ENCODE peak calls at places on chromosome 15, in eight cellular contexts. U is dorsolateral prefrontal cortex; F is stimulated activated CD8-positive, alpha-beta memory T cell treated with anti-CD3 and anti-CD28 coated beads, Interleukin-12 subunit alpha, Interleukin-12 subunit beta, amount 100 ng/mL, for 4 hours; S is left cardiac atrium; X is H7; T is glutamatergic neuron; L is esophagus muscularis mucosa; W is mesenchymal stem cell. C is an unnamed sample.

GRCh38 chr15:31516874-31517273 is 190.2 kb downstream of the KLF13 start:
- DNase-seq in W (no peak), F (no peak), X (no peak), L (no peak), T (no peak), U (no peak), S (no peak), C (no peak)

GRCh38 chr15:101531170-101531569 is 41.7 kb upstream of the PCSK6 start:
- DNase-seq in L (peak), F (no peak), U (no peak), W (no peak), T (no peak), S (no peak), X (peak), C (no peak)

GRCh38 chr15:85174521-85174920 is 192.9 kb downstream of the PDE8A start:
- DNase-seq in X (no peak), T (no peak), L (no peak), S (no peak), W (no peak), F (no peak), U (no peak), C (no peak)

GRCh38 chr15:75732809-75733451 is 20.3 kb upstream of the CSPG4 start:
- DNase-seq in X (peak), U (peak), T (peak), F (no peak), L (no peak), W (peak), S (peak), C (peak)

GRCh38 chr15:88018865-88019626 is 237.5 kb downstream of the NTRK3 start:
- DNase-seq in F (no peak), W (peak), T (peak), X (no peak), U (no peak), S (no peak), L (no peak), C (no peak)

GRCh38 chr15:81548350-81549116 is 174.5 kb upstream of the TMC3 start:
- DNase-seq in S (no peak), T (no peak), X (no peak), U (no peak), L (no peak), F (no peak), W (no peak), C (no peak)

GRCh38 chr15:37253877-37254276 is 153.5 kb upstream of the MEIS2 start:
- DNase-seq in S (no peak), F (no peak), U (no peak), T (no peak), L (no peak), X (no peak), W (peak), C (no peak)

GRCh38 chr15:63978511-63979226 is 67.6 kb downstream of the DAPK2 start:
- DNase-seq in W (no peak), T (no peak), X (no peak), F (no peak), S (peak), U (no peak), L (no peak), C (peak)

GRCh38 chr15:51577907-51578306 is 44.7 kb downstream of the DMXL2 start:
- DNase-seq in U (no peak), T (no peak), L (no peak), W (no peak), F (no peak), S (no peak), X (no peak), C (no peak)

GRCh38 chr15:85515212-85515611 is 134.8 kb downstream of the AKAP13 start:
- DNase-seq in L (no peak), X (no peak), F (no peak), T (no peak), S (no peak), U (no peak), W (no peak), C (no peak)

GRCh38 chr15:100905855-100906254 is 13.3 kb upstream of the LRRK1 start:
- DNase-seq in T (no peak), W (no peak), F (no peak), U (no peak), X (peak), S (no peak), L (no peak), C (no peak)

GRCh38 chr15:55319537-55320325 is 709 bp downstream of the PIGB start:
- DNase-seq in X (no peak), U (no peak), W (peak), F (no peak), S (no peak), T (no peak), L (no peak), C (no peak)

GRCh38 chr15:79455361-79455760 is 23.2 kb downstream of the MINAR1 start:
- DNase-seq in X (no peak), W (no peak), F (no peak), S (no peak), T (no peak), U (no peak), L (peak), C (no peak)

GRCh38 chr15:98703291-98703690 is 55.0 kb downstream of the IGF1R start:
- DNase-seq in X (no peak), S (no peak), L (no peak), F (no peak), U (no peak), T (no peak), W (no peak), C (no peak)

GRCh38 chr15:57896114-57896513 is 169.4 kb downstream of the ALDH1A2 start:
- DNase-seq in W (no peak), X (no peak), F (no peak), U (no peak), S (no peak), T (no peak), L (peak), C (no peak)

GRCh38 chr15:59741274-59741906 is 52.3 kb upstream of the BNIP2 start:
- DNase-seq in F (no peak), L (no peak), U (no peak), X (peak), W (peak), T (peak), S (no peak), C (peak)

GRCh38 chr15:75140080-75140879 is 61.4 kb upstream of the C15orf39 start:
- DNase-seq in X (no peak), U (no peak), L (no peak), F (no peak), T (no peak), W (no peak), S (no peak), C (no peak)

GRCh38 chr15:85793641-85794597 is 806 bp downstream of the KLHL25 start:
- DNase-seq in W (peak), T (peak), F (peak), S (peak), U (no peak), L (no peak), X (peak), C (peak)

GRCh38 chr15:90291679-90292356 is 26.3 kb downstream of the NGRN start:
- DNase-seq in X (peak), S (no peak), W (no peak), U (no peak), T (no peak), F (no peak), L (no peak), C (no peak)

GRCh38 chr15:94236638-94237037 is 5.3 kb downstream of the MCTP2 start:
- DNase-seq in F (no peak), W (peak), S (no peak), T (no peak), L (no peak), X (no peak), U (no peak), C (no peak)

GRCh38 chr15:35958021-35958420 is 412.1 kb upstream of the DPH6 start:
- DNase-seq in X (no peak), U (no peak), S (no peak), W (no peak), T (no peak), L (no peak), F (no peak), C (no peak)

GRCh38 chr15:66565731-66566130 is at the start of gene LCTL:
- DNase-seq in S (no peak), F (no peak), X (peak), W (peak), U (peak), L (no peak), T (no peak), C (no peak)

GRCh38 chr15:72492733-72493132 is 18.6 kb downstream of the ARIH1 start:
- DNase-seq in L (no peak), F (no peak), T (no peak), S (no peak), U (no peak), X (no peak), W (no peak), C (no peak)

GRCh38 chr15:95247068-95247984 is 1016.0 kb downstream of the MCTP2 start:
- DNase-seq in F (no peak), X (no peak), W (peak), U (no peak), S (no peak), L (no peak), T (no peak), C (no peak)

GRCh38 chr15:95025924-95026728 is 794.8 kb downstream of the MCTP2 start:
- DNase-seq in T (peak), X (peak), W (peak), F (no peak), L (no peak), S (peak), U (no peak), C (no peak)

GRCh38 chr15:66222273-66223198 is 31.0 kb downstream of the MEGF11 start:
- DNase-seq in T (no peak), U (no peak), W (no peak), F (no peak), L (no peak), S (no peak), X (no peak), C (no peak)

GRCh38 chr15:40949756-40950207 is 3.5 kb upstream of the CHAC1 start:
- DNase-seq in X (peak), S (no peak), U (no peak), T (no peak), F (no peak), W (no peak), L (no peak), C (no peak)

GRCh38 chr15:38453971-38454686 is at the start of gene FAM98B:
- DNase-seq in X (peak), T (peak), U (peak), W (peak), F (peak), S (peak), L (peak), C (peak)

GRCh38 chr15:25803036-25803435 is 60.1 kb downstream of the ATP10A start:
- DNase-seq in L (peak), T (no peak), U (no peak), W (no peak), X (no peak), F (no peak), S (no peak), C (no peak)

GRCh38 chr15:82621970-82622369 is 25.2 kb downstream of the CPEB1 start:
- DNase-seq in L (no peak), W (no peak), S (no peak), X (peak), U (no peak), T (no peak), F (no peak), C (no peak)

GRCh38 chr15:64842986-64843561 is 1.4 kb downstream of the PLEKHO2 start:
- DNase-seq in T (peak), L (no peak), F (no peak), U (no peak), X (peak), S (peak), W (peak), C (no peak)

GRCh38 chr15:66053991-66054390 is 184.7 kb downstream of the RAB11A start:
- DNase-seq in L (no peak), W (no peak), T (no peak), F (no peak), S (no peak), X (no peak), U (no peak), C (no peak)

GRCh38 chr15:79923068-79923514 is 26.3 kb upstream of the MTHFS start:
- DNase-seq in W (peak), X (peak), F (peak), U (no peak), S (peak), L (no peak), T (peak), C (peak)

GRCh38 chr15:63381301-63382192 is at the start of gene CA12:
- DNase-seq in L (no peak), W (peak), U (no peak), F (no peak), X (peak), S (peak), T (peak), C (no peak)

GRCh38 chr15:67531379-67532059 is 10.6 kb downstream of the C15orf61 start:
- DNase-seq in X (no peak), F (no peak), T (no peak), W (no peak), U (no peak), L (no peak), S (no peak), C (no peak)

GRCh38 chr15:26082069-26082832 is 219.1 kb upstream of the ATP10A start:
- DNase-seq in X (peak), F (peak), S (peak), L (peak), T (peak), W (peak), U (peak), C (peak)

GRCh38 chr15:84855032-84855645 is 29.3 kb upstream of the SLC28A1 start:
- DNase-seq in X (no peak), L (no peak), U (no peak), F (no peak), T (no peak), S (no peak), W (no peak), C (no peak)

GRCh38 chr15:74792227-74793016 is 10.5 kb downstream of the CSK start:
- DNase-seq in L (no peak), W (no peak), F (no peak), U (no peak), T (no peak), X (no peak), S (no peak), C (no peak)

GRCh38 chr15:95176794-95177577 is 945.6 kb downstream of the MCTP2 start:
- DNase-seq in W (no peak), F (no peak), S (no peak), U (no peak), X (no peak), L (no peak), T (no peak), C (no peak)

C was measured in cerebellum.